ENCODE peak calls at places on chromosomes 11 and 22, in eight cellular contexts. X, T, Q, A, Y, D, N and W are unnamed samples.

GRCh38 chr22:27828214-27828587 is 26.6 kb upstream of the MN1 start:
- DNase-seq in Q (no peak), N (peak), T (no peak), D (no peak), A (no peak), X (no peak), Y (no peak), W (no peak)

GRCh38 chr11:124398924-124399323 is at the start of gene OR8B3:
- DNase-seq in A (no peak), D (no peak), Y (no peak), T (no peak), Q (no peak), N (no peak), X (no peak), W (no peak)

GRCh38 chr11:66639066-66639813 is 737 bp downstream of the RBM4 start:
- DNase-seq in T (peak), X (no peak), Q (no peak), D (no peak), A (no peak), N (no peak), Y (peak), W (peak)

GRCh38 chr22:48104102-48104738 is 1341.8 kb downstream of the TBC1D22A start:
- DNase-seq in Y (no peak), X (no peak), A (no peak), T (no peak), D (no peak), N (no peak), Q (no peak), W (no peak)

GRCh38 chr11:2808850-2809847 is 76.4 kb downstream of the CDKN1C start:
- DNase-seq in X (no peak), Y (no peak), T (no peak), Q (peak), N (peak), D (no peak), A (peak), W (no peak)

GRCh38 chr22:26398741-26399153 is 30.3 kb upstream of the ASPHD2 start:
- DNase-seq in X (peak), A (peak), D (peak), T (peak), N (peak), Q (peak), Y (peak), W (peak)

GRCh38 chr11:65032216-65032615 is 5.0 kb downstream of the SNX15 start:
- DNase-seq in X (no peak), D (no peak), A (no peak), Q (no peak), T (no peak), Y (no peak), N (no peak), W (no peak)

GRCh38 chr22:29617922-29618629 is 14.6 kb downstream of the NF2 start:
- DNase-seq in N (no peak), Q (no peak), T (peak), D (no peak), Y (peak), X (peak), A (no peak), W (peak)

GRCh38 chr22:48755332-48755949 is 1072.2 kb downstream of the BRD1 start:
- DNase-seq in X (no peak), A (no peak), Y (no peak), T (no peak), Q (no peak), D (no peak), N (no peak), W (no peak)

GRCh38 chr11:279040-279965 is 1.1 kb downstream of the NLRP6 start:
- DNase-seq in Q (no peak), Y (no peak), T (no peak), D (no peak), N (no peak), A (peak), X (no peak), W (no peak)

GRCh38 chr22:33521879-33522665 is 398.2 kb downstream of the LARGE1 start:
- DNase-seq in T (no peak), A (peak), X (no peak), N (no peak), Y (no peak), Q (no peak), D (no peak), W (no peak)

GRCh38 chr11:65414776-65415498 is 7.7 kb upstream of the NEAT1 start:
- DNase-seq in X (no peak), D (no peak), T (peak), A (peak), Y (no peak), N (no peak), Q (no peak), W (peak)

GRCh38 chr11:4059424-4059823 is 35.2 kb upstream of the RRM1 start:
- DNase-seq in Y (no peak), N (no peak), D (no peak), A (no peak), T (no peak), X (no peak), Q (no peak), W (no peak)

GRCh38 chr11:115942043-115942442 is 437.8 kb upstream of the CADM1 start:
- DNase-seq in D (no peak), Y (no peak), A (no peak), Q (no peak), N (no peak), X (no peak), T (no peak), W (no peak)

GRCh38 chr11:134414036-134414731 is 2.1 kb upstream of the B3GAT1 start:
- DNase-seq in T (no peak), D (no peak), A (no peak), X (no peak), Y (no peak), N (no peak), Q (no peak), W (no peak)

GRCh38 chr11:126514061-126514713 is 158.7 kb downstream of the ST3GAL4 start:
- DNase-seq in X (no peak), Q (no peak), D (no peak), A (no peak), T (no peak), N (no peak), Y (no peak), W (no peak)

GRCh38 chr11:86673055-86673843 is 833 bp upstream of the ME3 start:
- DNase-seq in T (no peak), Q (no peak), A (no peak), N (no peak), D (no peak), Y (no peak), X (no peak), W (no peak)
- H3K4me3 ChIP-seq in T (no peak), Q (peak), A (no peak), N (no peak), D (no peak), Y (no peak), X (no peak), W (no peak)

DNA sequence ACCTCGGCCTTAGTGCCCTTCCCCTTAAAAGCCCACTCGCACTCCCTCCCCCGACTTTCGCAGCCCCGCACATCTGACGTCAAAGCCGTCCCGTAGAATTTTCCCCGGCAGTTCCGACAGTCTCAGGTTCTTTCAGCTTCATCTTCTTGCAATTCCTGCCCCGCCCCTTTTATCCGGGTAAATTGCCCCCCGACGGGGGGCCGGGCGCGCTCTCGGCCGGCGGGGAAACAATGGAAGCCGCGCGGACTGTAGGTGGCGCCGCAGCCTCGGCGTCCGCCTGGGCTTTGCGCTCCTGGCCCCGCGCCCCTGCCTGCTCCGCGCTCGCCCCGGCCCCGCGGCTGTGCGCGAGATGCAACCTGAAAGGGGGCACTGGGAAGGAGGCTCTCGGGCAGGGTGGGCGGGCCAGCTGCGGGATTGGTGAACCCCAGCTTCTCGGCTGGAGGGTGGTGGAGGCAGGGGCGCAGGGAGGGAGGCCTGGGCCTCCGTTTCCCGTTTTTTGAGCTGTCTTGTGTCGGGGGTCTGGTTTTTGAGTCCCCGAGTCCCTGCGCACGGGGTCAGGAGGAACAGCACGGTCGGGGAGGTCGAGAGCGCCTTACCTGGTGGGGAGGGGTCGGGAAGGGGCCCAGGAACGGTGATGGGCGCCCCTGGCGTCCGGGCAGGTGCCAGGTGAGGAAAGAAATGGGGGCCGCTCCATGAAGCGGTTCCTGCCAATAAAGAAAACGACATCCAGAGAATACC is 855 bp upstream of the FGF19 start:
- DNase-seq in Y (peak), N (no peak), Q (no peak), X (no peak), D (peak), T (no peak), A (no peak), W (peak)
- TF ChIP-seq CTCF in Y (peak), N (no peak), Q (peak), X (peak), D (peak), T (peak), A (peak), W (peak)

GRCh38 chr11:8922691-8923090 is 10.1 kb downstream of the C11orf16 start:
- DNase-seq in Y (no peak), N (no peak), X (no peak), A (no peak), T (no peak), Q (no peak), D (no peak), W (no peak)

GRCh38 chr11:8914661-8915018 is 3.7 kb downstream of the AKIP1 start:
- DNase-seq in A (no peak), T (no peak), Q (no peak), X (no peak), N (no peak), D (no peak), Y (no peak), W (no peak)

GRCh38 chr11:8913961-8914660 is 3.1 kb downstream of the AKIP1 start:
- DNase-seq in D (peak), X (no peak), T (peak), Y (peak), Q (no peak), A (no peak), N (peak), W (peak)

GRCh38 chr11:8917157-8917820 is 6.3 kb downstream of the AKIP1 start:
- DNase-seq in N (no peak), A (no peak), Y (peak), T (peak), D (no peak), Q (peak), X (no peak), W (peak)
- H3K4me3 ChIP-seq in N (no peak), A (no peak), Y (no peak), T (no peak), D (no peak), Q (no peak), X (no peak), W (no peak)

GRCh38 chr11:8332196-8332595 is 68.5 kb upstream of the LMO1 start:
- DNase-seq in A (no peak), Q (no peak), T (no peak), Y (no peak), D (no peak), N (no peak), X (no peak), W (no peak)

GRCh38 chr11:8331767-8332166 is 68.1 kb upstream of the LMO1 start:
- DNase-seq in N (no peak), Y (no peak), Q (no peak), D (no peak), T (no peak), A (no peak), X (no peak), W (no peak)

GRCh38 chr11:8335186-8335585 is 71.5 kb upstream of the LMO1 start:
- DNase-seq in Y (no peak), A (no peak), N (no peak), D (peak), Q (no peak), X (no peak), T (no peak), W (no peak)

GRCh38 chr11:8335683-8336082 is 72.0 kb upstream of the LMO1 start:
- DNase-seq in D (no peak), Q (no peak), N (no peak), A (no peak), T (no peak), X (no peak), Y (no peak), W (no peak)

DNA sequence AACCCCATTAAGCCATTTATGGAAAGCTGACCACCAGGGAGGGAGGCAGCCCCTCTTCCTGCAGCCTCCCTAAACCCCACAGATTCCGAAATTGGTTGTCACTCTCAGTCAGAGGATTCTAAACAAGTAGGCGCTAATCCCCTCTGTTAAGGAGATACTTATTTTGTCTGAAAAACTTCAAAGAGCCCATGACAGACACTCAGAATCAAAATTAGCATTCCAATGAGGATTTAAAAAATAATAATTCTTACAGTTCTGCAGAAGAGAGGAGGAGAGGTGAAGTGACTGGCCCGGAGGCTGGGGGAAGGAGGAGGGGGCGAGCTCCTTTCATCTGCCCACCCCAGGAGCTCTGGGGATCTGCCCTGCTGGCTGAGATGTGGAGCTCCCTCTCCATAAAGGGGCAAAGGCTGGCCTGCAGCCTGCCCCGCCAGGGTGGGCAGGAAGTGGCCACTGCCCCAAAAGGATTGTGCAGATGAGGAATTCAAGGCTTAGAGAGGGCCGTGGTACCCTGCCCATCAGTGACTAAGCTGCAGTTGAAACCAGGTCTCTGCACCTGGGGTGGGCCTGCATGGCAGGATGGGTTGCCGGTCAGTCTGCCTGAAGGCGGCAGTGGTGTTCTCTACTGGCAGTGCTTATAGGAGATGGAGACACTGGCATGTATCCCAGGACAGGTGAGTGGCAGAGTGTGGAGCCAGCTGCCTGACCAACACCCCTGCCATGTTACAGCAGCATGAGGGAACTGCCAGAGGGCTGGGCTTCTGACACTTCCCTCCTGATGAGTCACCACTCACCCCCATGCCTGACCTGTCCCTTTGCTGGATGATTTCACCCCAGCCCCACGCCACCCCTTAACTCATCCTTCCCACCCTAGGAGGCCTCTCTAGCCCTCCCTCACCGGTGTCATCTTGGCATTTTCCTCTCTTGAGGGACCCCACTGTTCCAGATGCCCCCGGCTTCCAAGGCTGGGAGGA is 70.0 kb upstream of the LMO1 start:
- DNase-seq in T (no peak), D (no peak), A (no peak), X (no peak), N (no peak), Q (no peak), Y (no peak), W (no peak)
- TF ChIP-seq CTCF in T (no peak), D (no peak), A (no peak), X (peak), N (no peak), Q (no peak), Y (no peak), W (no peak)

GRCh38 chr22:37043828-37044538 is 7.6 kb upstream of the KCTD17 start:
- DNase-seq in D (peak), Q (peak), N (no peak), X (peak), A (peak), T (peak), Y (peak), W (peak)
- H3K4me3 ChIP-seq in D (no peak), Q (no peak), N (no peak), X (no peak), A (no peak), T (no peak), Y (no peak), W (no peak)

GRCh38 chr22:22446527-22446926 is 62.0 kb downstream of the ZNF280B start:
- DNase-seq in N (no peak), A (no peak), D (peak), T (no peak), Y (no peak), X (no peak), Q (no peak), W (peak)
- TF ChIP-seq CTCF in N (no peak), A (no peak), D (no peak), T (no peak), Y (no peak), X (no peak), Q (no peak), W (no peak)

DNA sequence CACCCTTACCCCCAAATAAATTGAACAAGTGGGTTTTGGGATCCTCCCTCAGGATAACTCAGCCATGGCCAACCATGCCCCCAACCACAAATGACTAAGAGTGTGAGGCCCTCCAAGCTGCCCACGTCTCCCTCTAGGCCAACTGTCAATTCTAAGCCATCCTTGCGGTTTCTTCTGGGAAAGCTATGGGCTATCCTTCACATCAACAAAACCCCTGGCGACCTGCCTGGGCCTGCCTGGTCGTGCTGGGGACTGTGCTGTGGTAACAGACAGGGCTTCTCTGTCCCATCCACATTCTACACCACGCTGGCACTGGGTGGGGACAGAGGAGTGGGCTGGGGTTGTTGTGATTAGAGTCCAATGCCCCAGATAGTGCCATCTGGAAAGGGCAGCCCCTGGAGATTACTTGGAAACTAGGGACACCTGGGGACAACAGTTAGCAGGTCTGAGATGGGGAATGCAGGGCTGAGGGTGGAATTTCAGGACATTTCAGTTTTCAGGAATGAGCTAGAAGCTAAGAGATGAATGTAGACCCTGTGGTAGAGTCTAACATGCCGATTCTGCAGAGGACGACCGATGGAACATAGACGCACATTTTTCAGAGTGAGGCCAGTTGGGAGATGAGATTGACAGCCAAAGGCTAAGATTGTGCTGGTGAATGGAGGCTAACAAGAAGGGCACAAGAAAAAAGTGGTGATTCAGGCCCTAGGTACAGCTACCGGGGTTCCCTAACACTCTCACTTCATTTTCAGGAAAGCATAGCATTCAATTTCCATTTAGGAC is 131.9 kb downstream of the RASSF10 start:
- DNase-seq in X (no peak), D (no peak), Y (no peak), N (no peak), A (no peak), Q (no peak), T (no peak), W (peak)
- H3K4me3 ChIP-seq in X (no peak), D (no peak), Y (no peak), N (no peak), A (no peak), Q (no peak), T (no peak), W (no peak)

GRCh38 chr11:130646881-130647280 is 198.4 kb downstream of the ADAMTS15 start:
- DNase-seq in Y (no peak), A (no peak), N (no peak), D (no peak), T (peak), X (no peak), Q (no peak), W (no peak)

GRCh38 chr11:130642994-130643393 is 194.5 kb downstream of the ADAMTS15 start:
- DNase-seq in X (no peak), A (no peak), N (no peak), Y (no peak), D (no peak), Q (no peak), T (no peak), W (no peak)

GRCh38 chr11:130645164-130645859 is 196.9 kb downstream of the ADAMTS15 start:
- DNase-seq in N (no peak), D (no peak), T (no peak), X (no peak), A (no peak), Y (no peak), Q (no peak), W (no peak)

GRCh38 chr11:130641884-130642283 is 193.4 kb downstream of the ADAMTS15 start:
- DNase-seq in X (no peak), A (no peak), D (no peak), Y (no peak), Q (no peak), N (no peak), T (no peak), W (no peak)

DNA sequence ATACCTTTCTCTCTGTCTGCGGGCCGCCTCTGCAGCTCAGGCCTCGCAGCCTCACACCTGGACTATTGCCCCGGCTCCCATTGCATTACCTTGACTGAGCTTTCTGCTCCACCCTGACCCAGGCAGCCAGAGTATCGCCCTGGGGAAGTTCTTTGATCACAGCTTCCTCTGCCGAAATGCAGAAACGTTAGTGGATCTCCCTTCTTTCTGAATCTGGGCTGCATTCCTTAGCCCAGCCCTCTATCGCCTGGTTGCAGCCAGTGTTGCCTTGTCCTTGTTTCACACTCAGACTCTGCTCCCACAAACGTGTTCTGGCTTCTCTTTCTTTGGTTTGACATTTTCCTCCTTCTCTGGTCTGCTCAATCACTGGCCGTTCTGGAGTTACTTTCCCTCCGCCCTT is 195.7 kb downstream of the ADAMTS15 start:
- DNase-seq in Q (no peak), N (no peak), Y (no peak), A (no peak), X (no peak), T (peak), D (no peak), W (no peak)
- TF ChIP-seq CTCF in Q (no peak), N (no peak), Y (no peak), A (no peak), X (no peak), T (peak), D (no peak), W (no peak)